ENCODE peak calls at places on chromosomes 6 and 20, in four cellular contexts. G, P, O and X are unnamed samples.

GRCh38 chr6:93417421-93417996 is 1.9 kb downstream of the EPHA7 start:
- DNase-seq in O (no peak), P (no peak), G (no peak), X (peak)

GRCh38 chr6:96015321-96015790 is 418 bp upstream of the FUT9 start:
- DNase-seq in G (no peak), O (no peak), P (no peak), X (no peak)

GRCh38 chr6:32807020-32807580 is 9.7 kb downstream of the HLA-DOB start:
- DNase-seq in G (no peak), P (no peak), O (no peak), X (no peak)

GRCh38 chr6:54003316-54003715 is 107.9 kb upstream of the MLIP start:
- DNase-seq in G (no peak), P (no peak), O (no peak), X (no peak)

GRCh38 chr6:158620963-158621693 is 23.4 kb downstream of the DYNLT1 start:
- DNase-seq in G (no peak), O (no peak), P (no peak), X (no peak)

GRCh38 chr6:6001443-6001842 is 5.3 kb downstream of the NRN1 start:
- DNase-seq in P (no peak), O (no peak), G (no peak), X (no peak)

GRCh38 chr6:21263531-21264287 is 329.8 kb upstream of the SOX4 start:
- DNase-seq in P (no peak), O (no peak), G (peak), X (no peak)

GRCh38 chr6:1610497-1611321 is 994 bp downstream of the FOXC1 start:
- DNase-seq in P (peak), O (no peak), G (peak), X (peak)

GRCh38 chr6:26315274-26315673 is 49.7 kb upstream of the BTN3A2 start:
- DNase-seq in P (no peak), G (no peak), O (no peak), X (no peak)

GRCh38 chr6:3340358-3340798 is 81.6 kb downstream of the PSMG4 start:
- DNase-seq in G (peak), O (no peak), P (no peak), X (peak)

GRCh38 chr6:15999201-15999600 is 129.7 kb upstream of the MYLIP start:
- DNase-seq in P (no peak), G (no peak), O (no peak), X (no peak)

GRCh38 chr6:97064578-97064977 is 140.1 kb downstream of the KLHL32 start:
- DNase-seq in G (no peak), O (no peak), P (no peak), X (no peak)

GRCh38 chr6:54291146-54291545 is 17.1 kb upstream of the TINAG start:
- DNase-seq in P (peak), G (peak), O (no peak), X (peak)

GRCh38 chr6:166542580-166542912 is 43.9 kb downstream of the RAMACL start:
- DNase-seq in G (no peak), P (peak), O (no peak), X (no peak)

GRCh38 chr20:44650777-44651493 is 564 bp downstream of the ADA start:
- DNase-seq in O (peak), G (no peak), P (no peak), X (peak)

GRCh38 chr6:76481101-76481500 is 408.6 kb upstream of the IMPG1 start:
- DNase-seq in P (no peak), O (no peak), G (no peak), X (no peak)

GRCh38 chr20:41618807-41619294 is 674 bp upstream of the CHD6 start:
- DNase-seq in G (no peak), P (no peak), O (no peak), X (no peak)

GRCh38 chr20:62027116-62027515 is 38.6 kb downstream of the TAF4 start:
- DNase-seq in O (no peak), G (peak), P (peak), X (peak)

GRCh38 chr6:53979468-53980067 is 131.7 kb upstream of the MLIP start:
- DNase-seq in P (peak), O (no peak), G (peak), X (peak)

GRCh38 chr6:44041461-44042260 is 85.6 kb downstream of the MRPL14 start:
- DNase-seq in G (peak), P (peak), O (no peak), X (peak)

GRCh38 chr6:160139420-160139851 is 17.8 kb downstream of the SLC22A1 start:
- DNase-seq in G (peak), P (peak), O (no peak), X (peak)

GRCh38 chr6:117206951-117207687 is 58.2 kb upstream of the VGLL2 start:
- DNase-seq in O (no peak), G (no peak), P (no peak), X (no peak)

GRCh38 chr6:40912158-40912946 is 126.7 kb downstream of the UNC5CL start:
- DNase-seq in O (no peak), P (no peak), G (peak), X (no peak)

GRCh38 chr6:125707615-125708243 is 41.7 kb upstream of the HEY2 start:
- DNase-seq in P (no peak), G (no peak), O (no peak), X (no peak)

GRCh38 chr20:8721098-8721497 is 347.8 kb upstream of the PLCB4 start:
- DNase-seq in G (peak), P (peak), O (peak), X (peak)

GRCh38 chr6:75115501-75115900 is 90.4 kb downstream of the COL12A1 start:
- DNase-seq in P (peak), G (peak), O (no peak), X (peak)

GRCh38 chr6:49787176-49787575 is at the start of gene PGK2:
- DNase-seq in O (no peak), G (no peak), P (no peak), X (no peak)

GRCh38 chr20:22795897-22796296 is 211.5 kb upstream of the FOXA2 start:
- DNase-seq in G (peak), O (peak), P (peak), X (peak)

GRCh38 chr6:52499026-52499425 is 77.8 kb downstream of the TRAM2 start:
- DNase-seq in G (peak), P (peak), O (no peak), X (peak)

GRCh38 chr6:43215066-43215465 is 14.2 kb downstream of the DNPH1 start:
- DNase-seq in O (no peak), G (no peak), P (no peak), X (no peak)

GRCh38 chr20:54067606-54068174 is 2.7 kb downstream of the BCAS1 start:
- DNase-seq in O (peak), G (peak), P (no peak), X (no peak)

GRCh38 chr6:2891768-2892170 is 11.3 kb downstream of the SERPINB9 start:
- DNase-seq in G (no peak), O (no peak), P (no peak), X (no peak)

GRCh38 chr6:2622683-2623082 is 128.0 kb downstream of the MYLK4 start:
- DNase-seq in O (no peak), P (no peak), G (no peak), X (peak)

GRCh38 chr6:37777272-37777736 is 42.2 kb upstream of the ZFAND3 start:
- DNase-seq in O (no peak), G (no peak), P (no peak), X (no peak)

GRCh38 chr20:47188540-47188939 is 168.0 kb downstream of the ZMYND8 start:
- DNase-seq in P (no peak), O (no peak), G (peak), X (peak)

GRCh38 chr6:142926494-142927273 is 18.3 kb downstream of the HIVEP2 start:
- DNase-seq in O (peak), P (peak), G (peak), X (peak)

GRCh38 chr20:21303872-21304586 is 898 bp downstream of the XRN2 start:
- DNase-seq in P (peak), G (peak), O (no peak), X (peak)

GRCh38 chr20:25394276-25394675 is 3.6 kb upstream of the ABHD12 start:
- DNase-seq in P (no peak), G (no peak), O (no peak), X (no peak)

GRCh38 chr20:25394996-25395395 is 4.4 kb upstream of the ABHD12 start:
- DNase-seq in O (no peak), P (no peak), G (no peak), X (no peak)

GRCh38 chr20:25389858-25390537 is 637 bp downstream of the ABHD12 start:
- DNase-seq in O (peak), P (no peak), G (no peak), X (no peak)

GRCh38 chr20:25389381-25389857 is 1.2 kb downstream of the ABHD12 start:
- DNase-seq in P (peak), G (peak), O (no peak), X (peak)

DNA sequence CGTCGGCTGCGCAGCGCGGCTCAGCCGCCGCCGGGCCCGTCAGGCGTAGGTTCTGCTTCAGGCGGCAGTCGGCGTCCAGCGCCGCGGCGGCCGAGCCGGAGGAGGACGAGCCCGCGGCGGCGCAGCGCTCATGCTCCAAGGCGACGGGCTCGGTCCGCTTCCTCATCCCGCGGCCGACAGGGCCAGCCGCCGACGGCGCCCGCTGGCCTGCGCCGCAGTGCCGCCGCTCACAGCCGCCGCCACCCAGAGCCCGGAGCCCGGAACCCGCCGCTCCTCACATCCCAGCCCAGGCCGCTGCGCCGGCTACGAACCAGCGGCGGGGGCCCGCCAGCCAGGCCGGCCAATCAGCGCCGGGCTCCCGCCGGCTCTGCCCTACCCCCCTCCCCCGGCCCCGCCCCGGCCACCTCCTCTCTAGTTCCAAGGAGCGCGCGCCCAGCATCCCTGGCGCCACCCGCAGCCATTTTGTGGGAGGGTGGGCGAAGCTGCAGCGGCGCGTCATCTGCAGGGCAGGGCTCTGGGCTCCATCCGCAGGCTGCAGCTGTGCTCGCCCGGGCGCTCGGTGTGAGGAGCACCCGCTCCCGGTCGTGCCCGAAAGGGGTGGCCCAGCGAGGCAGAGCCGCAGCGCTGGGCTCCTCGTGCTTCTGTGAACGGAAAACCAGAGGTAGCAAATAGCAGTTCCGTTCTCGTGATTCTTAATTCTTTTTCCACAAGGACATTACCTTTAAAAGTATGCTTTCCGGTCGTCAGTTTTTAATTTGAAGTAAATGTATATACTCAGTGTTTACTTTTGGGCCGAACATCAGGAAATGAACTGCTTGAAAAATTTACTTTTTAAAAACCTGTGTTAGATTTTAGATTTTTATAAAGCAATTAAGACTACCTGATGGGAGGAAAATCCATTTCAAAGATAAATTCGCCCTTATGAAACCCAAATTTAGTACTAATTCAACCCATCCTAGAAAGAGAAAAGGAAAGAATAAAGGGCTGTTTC is at the start of gene ABHD12:
- DNase-seq in O (peak), G (peak), P (peak), X (peak)
- TF ChIP-seq CTCF in O (no peak), G (peak), P (no peak), X (no peak)

GRCh38 chr6:41935685-41936072 is 5.9 kb downstream of the CCND3 start:
- DNase-seq in G (no peak), P (no peak), O (no peak), X (no peak)
- H3K4me3 ChIP-seq in G (no peak), P (no peak), O (no peak), X (no peak)

DNA sequence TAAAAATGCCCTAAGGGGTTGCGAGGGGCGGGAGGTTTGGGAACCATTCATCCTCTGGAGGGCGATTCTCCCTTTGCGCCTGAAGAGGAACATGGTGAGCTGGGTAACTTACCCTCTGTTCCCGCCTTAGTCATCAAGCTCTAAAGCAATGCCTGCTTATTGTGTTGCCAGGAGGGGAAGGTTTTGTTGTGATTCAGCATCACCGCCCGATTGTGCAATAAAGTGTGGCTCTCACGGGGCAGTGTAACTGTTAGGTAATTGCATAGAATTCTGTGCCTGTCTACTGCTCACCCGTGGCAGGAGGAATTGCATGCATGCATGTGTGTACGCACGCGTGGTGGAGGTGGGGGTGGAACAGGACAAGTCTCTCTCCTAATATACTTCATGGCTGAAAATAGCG is 95.5 kb upstream of the AGPAT4 start:
- DNase-seq in P (peak), G (peak), O (no peak), X (peak)
- TF ChIP-seq CTCF in P (no peak), G (peak), O (no peak), X (no peak)

DNA sequence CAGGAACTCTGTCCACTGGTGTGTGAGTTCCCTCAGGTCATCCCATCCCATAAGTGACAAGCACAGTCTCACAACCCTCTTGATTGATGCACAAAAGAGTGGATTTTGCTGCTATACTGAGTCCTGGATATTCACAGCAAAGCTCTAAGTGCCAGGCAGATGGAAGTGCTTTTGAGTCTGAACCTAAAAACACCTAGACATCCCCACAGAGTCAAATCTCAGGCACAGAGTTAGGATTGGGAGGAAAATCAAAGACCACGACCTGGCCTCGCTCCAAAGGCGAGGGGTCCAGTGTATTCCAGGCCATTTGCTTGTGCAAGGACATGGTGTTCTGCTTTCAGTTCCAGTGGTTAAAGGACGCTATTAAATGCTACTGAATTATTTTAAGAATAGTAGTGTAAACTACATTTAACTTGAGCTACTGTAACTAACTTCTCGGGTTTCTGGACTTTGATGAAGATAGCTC is 56.8 kb downstream of the RREB1 start:
- DNase-seq in G (no peak), O (no peak), P (no peak), X (no peak)
- H3K4me3 ChIP-seq in G (no peak), O (no peak), P (no peak), X (no peak)

DNA sequence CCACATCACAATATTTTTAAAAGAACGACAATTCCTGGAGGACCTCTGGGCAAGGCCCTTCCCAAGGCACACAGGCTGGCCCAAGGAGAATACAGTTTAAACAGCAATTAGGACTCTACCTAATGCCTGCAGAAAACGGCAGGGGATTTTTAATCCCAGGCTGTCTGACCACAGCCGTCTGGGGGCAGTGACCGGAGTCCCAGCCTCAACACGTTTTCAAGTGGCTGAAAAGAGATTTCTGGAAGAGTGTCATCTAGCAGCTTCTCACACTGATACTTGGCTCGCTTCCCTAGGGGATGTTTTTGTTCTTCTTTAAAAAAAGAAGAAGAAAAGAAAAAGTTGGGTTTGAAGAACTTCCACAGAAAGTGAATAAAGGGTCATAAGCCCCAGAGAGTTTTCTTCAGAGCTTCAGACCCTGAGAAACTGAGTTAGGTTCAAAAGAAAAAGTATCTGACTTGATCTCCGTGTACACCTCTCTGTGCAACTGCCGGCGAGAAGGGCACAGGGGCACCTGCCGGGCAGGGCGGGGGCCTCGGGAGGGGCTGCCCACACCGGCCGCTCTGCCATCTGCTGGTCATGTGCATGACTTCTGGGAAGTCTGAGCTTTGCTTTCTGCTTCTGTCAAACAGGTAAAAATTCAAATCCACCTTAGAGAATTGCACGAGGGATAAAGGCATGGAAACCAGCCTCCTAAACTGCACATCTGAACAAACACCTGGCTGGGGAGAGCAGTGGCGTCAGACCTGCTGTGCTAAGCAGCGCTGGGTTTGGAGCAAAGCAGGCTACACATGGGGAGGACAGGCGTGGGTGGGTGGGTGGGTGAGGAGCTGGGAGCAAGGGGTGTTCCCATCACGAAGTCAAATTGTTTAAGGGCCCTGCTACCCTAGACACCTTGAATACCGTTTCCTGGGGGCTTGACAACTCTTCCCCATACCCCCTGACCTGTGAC is 33.0 kb downstream of the RRBP1 start:
- DNase-seq in G (no peak), P (no peak), O (no peak), X (no peak)
- TF ChIP-seq CTCF in G (peak), P (peak), O (peak), X (peak)

GRCh38 chr20:35617397-35618031 is 1.9 kb downstream of the SPAG4 start:
- DNase-seq in P (peak), G (peak), O (peak), X (peak)
- H3K4me3 ChIP-seq in P (peak), G (peak), O (peak), X (peak)